ENCODE peak calls at places on chromosomes 12 and 14, in six cellular contexts. K is thoracic aorta, T is esophagus squamous epithelium, D is lung, E is uterus, G is fibroblast of lung. A is an unnamed sample.

GRCh38 chr12:103877934-103878510 is 37.0 kb upstream of the NT5DC3 start:
- DNase-seq in T (no peak), E (peak; percentile 65), D (peak; percentile 52), G (peak; percentile 48), K (peak; percentile 29), A (peak; percentile 89)

GRCh38 chr12:12007001-12007712 is 63.6 kb upstream of the BCL2L14 start:
- DNase-seq in G (peak; percentile 90), T (no peak), K (no peak), D (no peak), E (no peak), A (peak; percentile 29)

GRCh38 chr12:116455540-116456306 is 103.5 kb upstream of the MAP1LC3B2 start:
- DNase-seq in D (peak; percentile 66), K (peak; percentile 90), T (no peak), E (peak; percentile 96), G (peak; percentile 88), A (peak; percentile 65)

GRCh38 chr12:3698218-3698974 is 54.5 kb downstream of the CRACR2A start:
- DNase-seq in G (peak; percentile 92), T (no peak), E (no peak), K (no peak), D (no peak), A (no peak)

GRCh38 chr12:88142610-88142991 is 494 bp downstream of the TMTC3 start:
- DNase-seq in D (peak; percentile 37), E (peak; percentile 22), G (no peak), K (peak; percentile 6), T (no peak), A (peak; percentile 87)

GRCh38 chr14:97212399-97212798 is 415.2 kb downstream of the VRK1 start:
- DNase-seq in G (no peak), E (no peak), K (no peak), T (no peak), D (no peak), A (no peak)

GRCh38 chr12:120539303-120539702 is 5.1 kb downstream of the RNF10 start:
- DNase-seq in E (no peak), K (no peak), T (no peak), G (peak; percentile 51), D (no peak), A (no peak)

GRCh38 chr12:124392991-124393790 is 98.3 kb downstream of the RFLNA start:
- DNase-seq in D (peak; percentile 80), K (peak; percentile 77), E (peak; percentile 88), T (no peak), G (peak; percentile 69), A (peak; percentile 90)

GRCh38 chr14:35991356-35991755 is 165.2 kb downstream of the BRMS1L start:
- DNase-seq in K (no peak), T (no peak), E (no peak), G (no peak), D (no peak), A (no peak)

GRCh38 chr12:52798003-52798670 is 2.2 kb upstream of the KRT3 start:
- DNase-seq in K (no peak), T (no peak), G (peak; percentile 79), E (no peak), D (no peak), A (no peak)

GRCh38 chr14:97275276-97275675 is 478.1 kb downstream of the VRK1 start:
- DNase-seq in D (no peak), G (peak; percentile 59), T (no peak), E (no peak), K (no peak), A (no peak)

GRCh38 chr12:49369723-49370145 is 2.5 kb downstream of the SPATS2 start:
- DNase-seq in E (no peak), G (peak; percentile 49), T (no peak), K (no peak), D (no peak), A (peak; percentile 76)

GRCh38 chr14:85978851-85979250 is 448.9 kb downstream of the FLRT2 start:
- DNase-seq in D (no peak), T (no peak), G (no peak), K (no peak), E (no peak), A (no peak)
- TF ChIP-seq CTCF in D (no peak), T (no peak), G (peak; percentile 7), K (no peak), E (no peak), A (peak; percentile 14)

DNA sequence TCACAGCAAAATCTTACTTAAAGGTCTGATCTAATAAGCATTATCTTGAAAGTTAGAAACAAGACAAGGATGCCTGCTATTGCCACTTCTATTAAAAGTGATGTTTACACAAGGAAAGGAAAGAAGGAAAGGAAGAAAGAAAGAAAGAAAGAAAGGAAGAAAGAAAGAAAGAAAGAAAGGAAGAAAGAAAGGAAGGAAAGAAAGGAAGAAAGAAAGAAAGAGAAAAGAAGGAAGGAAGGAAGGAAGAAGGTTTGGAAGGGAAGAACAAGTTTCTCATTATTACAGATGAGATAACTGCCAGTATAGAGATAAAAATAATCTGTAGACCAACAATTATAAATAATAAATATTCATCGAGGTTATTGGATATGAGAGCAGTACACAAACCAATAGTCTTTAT is 35.8 kb upstream of the KCNA1 start:
- DNase-seq in K (no peak), D (no peak), E (no peak), G (no peak), T (no peak), A (no peak)
- H3K36me3 ChIP-seq in K (no peaks in the 10 kb centered on the region), D (no peaks in the 10 kb centered on the region), E (no peaks in the 10 kb centered on the region), G (no peaks in the 10 kb centered on the region), T (no peaks in the 10 kb centered on the region), A (no peaks in the 10 kb centered on the region)

DNA sequence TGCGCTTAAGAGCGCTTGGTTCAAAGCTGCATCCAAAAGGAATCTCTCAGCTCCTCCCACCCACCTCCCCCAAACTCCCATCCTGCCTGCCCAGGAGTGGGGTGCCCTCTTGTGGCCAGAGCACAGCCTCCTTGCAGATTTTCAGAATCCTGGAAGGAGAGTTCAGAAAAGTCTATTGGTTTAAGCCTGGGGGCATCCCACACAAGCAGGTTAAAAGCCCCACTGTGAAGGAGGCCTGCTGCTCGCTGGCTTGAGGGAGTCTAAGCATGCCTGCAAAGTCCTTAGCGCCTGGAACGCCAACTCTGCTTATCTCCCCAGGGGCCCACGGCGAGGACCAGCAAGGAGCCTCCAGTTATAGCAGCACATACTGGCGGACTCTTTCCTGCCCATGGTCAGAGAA is 297.1 kb downstream of the KSR2 start:
- DNase-seq in K (no peak), E (no peak), G (peak; percentile 28), T (no peak), D (no peak), A (peak; percentile 97)
- TF ChIP-seq CTCF in K (no peak), E (no peak), G (no peak), T (no peak), D (no peak), A (peak; percentile 81)

GRCh38 chr12:67305544-67305943 is 36.4 kb downstream of the CAND1 start:
- DNase-seq in G (no peak), D (no peak), K (no peak), E (no peak), T (no peak), A (no peak)

GRCh38 chr12:67302162-67302561 is 33.0 kb downstream of the CAND1 start:
- DNase-seq in T (no peak), G (no peak), D (no peak), E (no peak), K (no peak), A (no peak)

GRCh38 chr12:67306712-67307111 is 37.6 kb downstream of the CAND1 start:
- DNase-seq in K (no peak), G (no peak), E (no peak), T (no peak), D (no peak), A (no peak)
- H3K36me3 ChIP-seq in K (peaks cover 25% of the 10 kb centered on the region), G (peaks cover 3% of the 10 kb centered on the region), E (no peaks in the 10 kb centered on the region), T (peaks cover 13% of the 10 kb centered on the region), D (peaks cover 38% of the 10 kb centered on the region), A (peaks cover 96% of the 10 kb centered on the region)

DNA sequence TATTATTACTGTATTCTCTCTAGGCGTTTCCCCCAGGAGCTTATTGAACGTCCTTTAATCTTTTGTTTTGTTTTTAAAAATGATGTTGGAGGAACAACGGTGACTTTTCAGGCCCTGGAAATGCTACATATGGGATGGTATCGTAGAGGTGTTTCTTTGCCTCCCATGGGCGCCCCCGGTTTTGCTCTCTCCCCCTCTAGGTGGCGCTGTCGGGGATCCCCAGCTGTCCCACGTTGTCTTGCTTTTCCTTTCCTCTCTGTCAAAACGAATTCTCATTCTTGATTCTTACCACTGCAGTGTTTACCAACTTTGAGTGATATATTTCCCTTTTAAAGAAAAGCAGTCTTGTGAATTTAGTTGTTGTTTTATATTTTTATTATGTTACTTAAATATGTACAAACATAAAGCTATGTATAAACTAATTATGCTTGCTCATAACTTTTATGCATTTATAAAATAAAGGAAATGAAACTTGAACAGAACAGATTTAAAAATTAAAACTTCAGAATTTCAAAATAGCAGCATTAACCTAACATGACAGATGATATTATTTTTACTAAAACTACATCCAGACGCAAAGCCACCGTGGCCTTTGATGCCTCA is 171.9 kb downstream of the RGS6 start:
- DNase-seq in D (no peak), E (no peak), T (no peak), K (no peak), G (no peak), A (peak; percentile 85)
- TF ChIP-seq CTCF in D (no peak), E (no peak), T (no peak), K (peak; percentile 11), G (peak; percentile 28), A (peak; percentile 94)

GRCh38 chr14:62301076-62301475 is 538.9 kb downstream of the SNAPC1 start:
- DNase-seq in E (no peak), D (no peak), G (peak; percentile 62), K (no peak), T (no peak), A (no peak)
- H3K36me3 ChIP-seq in E (no peaks in the 10 kb centered on the region), D (no peaks in the 10 kb centered on the region), G (no peaks in the 10 kb centered on the region), K (no peaks in the 10 kb centered on the region), T (no peaks in the 10 kb centered on the region), A (no peaks in the 10 kb centered on the region)

GRCh38 chr14:51094901-51095853 is at the start of gene TRIM9:
- DNase-seq in K (peak; percentile 66), T (peak; percentile 61), G (peak; percentile 97), D (peak; percentile 92), E (peak; percentile 98), A (peak; percentile 99)

GRCh38 chr14:51094282-51094821 is 553 bp downstream of the TRIM9 start:
- DNase-seq in K (no peak), E (no peak), G (peak; percentile 7), D (no peak), T (no peak), A (peak; percentile 73)

GRCh38 chr14:51092965-51093364 is 1.9 kb downstream of the TRIM9 start:
- DNase-seq in T (no peak), D (no peak), K (no peak), G (no peak), E (no peak), A (no peak)

GRCh38 chr14:51095854-51096823 is 1.2 kb upstream of the TRIM9 start:
- DNase-seq in E (peak; percentile 75), K (peak; percentile 28), D (no peak), T (no peak), G (peak; percentile 59), A (no peak)

DNA sequence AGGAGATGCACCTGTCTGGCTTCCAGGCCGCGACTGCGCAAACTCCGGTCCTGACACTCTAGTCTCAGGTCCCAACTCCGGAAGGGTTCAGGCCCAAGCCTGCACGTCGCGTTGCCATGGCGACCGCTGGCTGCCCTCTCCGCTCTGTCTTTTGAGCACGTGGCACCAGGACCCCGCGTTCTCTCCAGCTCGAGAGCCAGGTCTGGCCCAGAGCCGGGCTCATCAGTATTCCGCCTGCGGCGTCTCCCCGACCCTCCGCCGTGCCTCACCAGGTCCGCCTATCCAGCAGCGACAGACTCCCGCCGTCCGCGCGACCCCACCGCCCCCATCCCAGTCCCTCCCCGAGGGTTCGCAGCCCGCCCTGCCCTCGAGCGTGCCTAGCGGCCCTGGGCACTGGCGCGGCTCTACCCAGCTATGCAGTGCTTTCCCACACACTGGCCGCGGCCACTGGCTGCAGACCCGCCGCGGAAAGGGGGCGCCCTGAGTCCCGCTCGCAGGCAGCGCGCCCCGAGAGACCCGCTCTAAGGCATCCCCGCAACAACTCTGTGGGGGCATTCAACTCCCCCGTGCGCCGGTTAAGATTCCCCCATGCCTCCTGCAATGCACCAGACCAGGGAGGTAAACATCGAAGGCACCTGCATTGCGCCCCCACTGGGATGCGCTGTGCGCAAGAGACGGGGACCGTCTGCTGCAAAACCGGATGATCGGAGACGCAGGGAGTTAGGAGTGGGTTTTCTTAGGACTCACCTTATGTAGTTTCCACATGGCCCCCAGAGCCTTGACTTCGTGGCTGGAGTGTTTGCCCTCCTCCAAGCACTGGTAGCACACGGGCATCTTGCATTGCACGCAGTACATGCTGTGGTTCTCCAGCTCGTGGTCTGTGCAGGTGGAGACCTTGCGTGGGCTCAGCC is 1.3 kb downstream of the TRIM9 start:
- DNase-seq in E (peak; percentile 38), G (peak; percentile 20), D (no peak), T (no peak), K (no peak), A (peak; percentile 81)
- TF ChIP-seq CTCF in E (no peak), G (peak; percentile 25), D (no peak), T (no peak), K (no peak), A (peak; percentile 72)